ENCODE peak calls at places on chromosomes 13 and 19, in seven cellular contexts. One of them, this sample, is unnamed.

GRCh38 chr13:29137995-29138394 is 317.9 kb downstream of the MTUS2 start:
- DNase-seq in H1: no peak
- DNase-seq in K562: no peak
- DNase-seq in GM12878: no peak
- DNase-seq in HCT116: no peak
- DNase-seq in HEK293T: no peak
- DNase-seq in WTC11: no peak
- DNase-seq in this sample: no peak

GRCh38 chr13:50512602-50513527 is 330.6 kb downstream of the DLEU7 start:
- DNase-seq in WTC11: no peak
- DNase-seq in H1: no peak
- DNase-seq in HCT116: no peak
- DNase-seq in GM12878: no peak
- DNase-seq in HEK293T: peak
- DNase-seq in K562: no peak
- DNase-seq in this sample: peak

GRCh38 chr19:18388328-18389094 is 2.6 kb downstream of the GDF15 start:
- DNase-seq in HCT116: no peak
- DNase-seq in WTC11: peak
- DNase-seq in H1: peak
- DNase-seq in HEK293T: peak
- DNase-seq in GM12878: peak
- DNase-seq in K562: peak
- DNase-seq in this sample: peak

GRCh38 chr19:19420570-19421301 is 15.3 kb downstream of the GATAD2A start:
- DNase-seq in HCT116: no peak
- DNase-seq in H1: no peak
- DNase-seq in WTC11: no peak
- DNase-seq in K562: no peak
- DNase-seq in GM12878: peak
- DNase-seq in HEK293T: no peak
- DNase-seq in this sample: no peak

GRCh38 chr19:32404939-32405430 is 585 bp upstream of the DPY19L3 start:
- DNase-seq in K562: no peak
- DNase-seq in H1: peak
- DNase-seq in HEK293T: peak
- DNase-seq in GM12878: no peak
- DNase-seq in WTC11: peak
- DNase-seq in HCT116: no peak
- DNase-seq in this sample: peak

GRCh38 chr19:35587326-35587725 is 1.4 kb downstream of the PMIS2 start:
- DNase-seq in WTC11: no peak
- DNase-seq in H1: no peak
- DNase-seq in HCT116: no peak
- DNase-seq in K562: no peak
- DNase-seq in GM12878: no peak
- DNase-seq in HEK293T: peak
- DNase-seq in this sample: no peak

GRCh38 chr13:26813626-26814348 is 53.2 kb upstream of the GPR12 start:
- DNase-seq in K562: no peak
- DNase-seq in H1: no peak
- DNase-seq in HCT116: no peak
- DNase-seq in HEK293T: no peak
- DNase-seq in WTC11: no peak
- DNase-seq in GM12878: no peak
- DNase-seq in this sample: no peak

GRCh38 chr13:43303040-43303729 is 279.8 kb downstream of the DNAJC15 start:
- DNase-seq in GM12878: no peak
- DNase-seq in HEK293T: peak
- DNase-seq in K562: no peak
- DNase-seq in HCT116: no peak
- DNase-seq in WTC11: peak
- DNase-seq in H1: peak
- DNase-seq in this sample: peak

GRCh38 chr19:58218899-58219298 is 9.8 kb upstream of the ZNF544 start:
- DNase-seq in GM12878: no peak
- DNase-seq in HEK293T: no peak
- DNase-seq in H1: peak
- DNase-seq in HCT116: peak
- DNase-seq in K562: no peak
- DNase-seq in WTC11: peak
- DNase-seq in this sample: peak

GRCh38 chr19:16587031-16588023 is 15.1 kb upstream of the SLC35E1 start:
- DNase-seq in H1: no peak
- DNase-seq in GM12878: peak
- DNase-seq in HCT116: no peak
- DNase-seq in K562: no peak
- DNase-seq in WTC11: no peak
- DNase-seq in HEK293T: no peak
- DNase-seq in this sample: no peak

GRCh38 chr19:16586477-16586871 is 14.3 kb upstream of the SLC35E1 start:
- DNase-seq in HEK293T: no peak
- DNase-seq in K562: no peak
- DNase-seq in WTC11: no peak
- DNase-seq in HCT116: no peak
- DNase-seq in GM12878: no peak
- DNase-seq in H1: no peak
- DNase-seq in this sample: no peak

GRCh38 chr19:16585808-16586476 is 13.7 kb upstream of the SLC35E1 start:
- DNase-seq in GM12878: peak
- DNase-seq in K562: no peak
- DNase-seq in HEK293T: no peak
- DNase-seq in WTC11: no peak
- DNase-seq in HCT116: no peak
- DNase-seq in H1: no peak
- DNase-seq in this sample: no peak

GRCh38 chr19:16582486-16583261 is 10.5 kb upstream of the SLC35E1 start:
- DNase-seq in HEK293T: no peak
- DNase-seq in H1: no peak
- DNase-seq in HCT116: no peak
- DNase-seq in WTC11: no peak
- DNase-seq in GM12878: no peak
- DNase-seq in K562: no peak
- DNase-seq in this sample: no peak

DNA sequence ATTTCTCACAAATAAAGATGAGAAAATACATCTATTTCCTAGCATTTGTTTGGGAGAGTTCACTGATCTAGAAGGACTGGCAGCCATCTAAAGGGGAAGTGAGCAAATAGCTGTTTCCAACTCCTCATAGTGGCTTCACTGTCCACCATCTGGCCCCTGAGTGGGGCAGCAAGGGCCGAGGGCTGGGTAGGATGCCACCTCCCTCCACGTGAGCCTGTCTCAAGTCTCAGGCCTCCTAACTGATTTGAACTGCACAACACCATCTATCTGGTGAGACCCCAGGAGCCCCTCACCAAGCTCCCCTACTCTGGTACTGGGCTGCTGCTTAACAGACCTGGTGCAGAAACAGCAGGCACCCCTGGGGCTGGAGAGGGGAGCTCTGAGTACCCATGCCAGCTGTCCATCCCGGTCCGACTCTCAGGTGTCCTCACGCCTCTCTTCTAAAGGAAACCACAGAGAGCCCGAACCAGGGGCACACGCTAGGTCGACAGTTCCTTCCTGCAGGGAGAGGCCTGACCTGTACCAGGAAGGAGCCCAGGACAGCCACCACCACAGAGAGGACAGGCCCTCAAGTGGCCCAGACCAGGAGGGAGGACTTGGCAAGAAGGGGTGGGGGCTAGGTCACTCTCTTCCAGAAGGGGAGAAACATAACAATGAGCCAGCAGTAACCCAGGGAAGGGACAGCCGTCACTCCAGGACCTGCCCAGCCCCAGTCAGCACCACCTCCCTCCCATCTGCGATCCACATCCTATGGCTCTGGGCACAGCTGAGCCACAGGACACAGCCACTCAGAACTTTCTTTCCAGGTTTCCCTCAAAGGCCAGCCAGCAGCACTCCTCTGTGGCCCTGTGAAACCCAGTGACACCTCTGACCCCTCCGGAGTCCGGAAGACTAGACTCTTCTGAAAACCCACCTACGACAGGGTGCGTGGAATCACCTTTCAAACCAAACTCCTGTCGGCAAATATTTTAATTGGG is 12.9 kb upstream of the SLC35E1 start:
- DNase-seq in K562: no peak
- DNase-seq in GM12878: no peak
- DNase-seq in HCT116: no peak
- DNase-seq in WTC11: no peak
- DNase-seq in HEK293T: no peak
- DNase-seq in H1: no peak
- DNase-seq in this sample: no peak
- TF ChIP-seq SP1 in K562: no peak
- TF ChIP-seq SP1 in GM12878: no peak
- TF ChIP-seq SP1 in HCT116: no peak
- TF ChIP-seq SP1 in WTC11: no peak
- TF ChIP-seq SP1 in HEK293T: no peak
- TF ChIP-seq SP1 in H1: no peak
- TF ChIP-seq SP1 in this sample: no peak

DNA sequence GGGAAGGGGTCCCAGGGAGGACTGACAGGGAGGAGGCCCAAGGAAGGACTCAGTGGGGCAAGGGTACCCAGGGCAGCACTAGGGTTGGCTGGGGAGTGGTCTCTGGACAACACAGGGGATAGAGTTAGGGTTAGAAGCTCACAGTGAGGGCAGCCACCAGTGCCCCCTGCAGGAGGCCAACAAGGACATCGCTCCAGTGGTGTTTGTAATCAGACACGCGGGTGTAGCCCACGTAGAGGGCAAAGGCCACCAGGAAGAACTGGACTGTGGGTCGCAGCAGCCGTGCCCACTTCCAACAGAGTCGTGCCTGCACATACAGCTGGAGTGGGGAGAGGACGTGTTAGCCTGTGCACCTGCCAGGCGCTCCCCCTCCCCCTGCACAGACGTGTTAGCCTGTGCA is 9.2 kb downstream of the PLPP2 start:
- DNase-seq in HEK293T: peak
- DNase-seq in WTC11: no peak
- DNase-seq in GM12878: no peak
- DNase-seq in HCT116: no peak
- DNase-seq in H1: peak
- DNase-seq in K562: peak
- DNase-seq in this sample: no peak
- TF ChIP-seq SP1 in HEK293T: no peak
- TF ChIP-seq SP1 in WTC11: no peak
- TF ChIP-seq SP1 in GM12878: no peak
- TF ChIP-seq SP1 in HCT116: no peak
- TF ChIP-seq SP1 in H1: no peak
- TF ChIP-seq SP1 in K562: no peak
- TF ChIP-seq SP1 in this sample: no peak

GRCh38 chr19:13100871-13101589 is 1.6 kb downstream of the LYL1 start:
- DNase-seq in H1: no peak
- DNase-seq in K562: peak
- DNase-seq in HEK293T: no peak
- DNase-seq in WTC11: peak
- DNase-seq in GM12878: no peak
- DNase-seq in HCT116: no peak
- DNase-seq in this sample: no peak

GRCh38 chr19:13097331-13098258 is 5.1 kb downstream of the LYL1 start:
- DNase-seq in HEK293T: no peak
- DNase-seq in GM12878: no peak
- DNase-seq in H1: peak
- DNase-seq in WTC11: no peak
- DNase-seq in K562: peak
- DNase-seq in HCT116: no peak
- DNase-seq in this sample: no peak

GRCh38 chr19:13098291-13099072 is 4.2 kb downstream of the LYL1 start:
- DNase-seq in HEK293T: no peak
- DNase-seq in WTC11: no peak
- DNase-seq in H1: peak
- DNase-seq in K562: no peak
- DNase-seq in GM12878: no peak
- DNase-seq in HCT116: no peak
- DNase-seq in this sample: no peak

GRCh38 chr19:13100031-13100588 is 2.5 kb downstream of the LYL1 start:
- DNase-seq in K562: no peak
- DNase-seq in WTC11: no peak
- DNase-seq in HEK293T: no peak
- DNase-seq in HCT116: no peak
- DNase-seq in H1: no peak
- DNase-seq in GM12878: peak
- DNase-seq in this sample: no peak

DNA sequence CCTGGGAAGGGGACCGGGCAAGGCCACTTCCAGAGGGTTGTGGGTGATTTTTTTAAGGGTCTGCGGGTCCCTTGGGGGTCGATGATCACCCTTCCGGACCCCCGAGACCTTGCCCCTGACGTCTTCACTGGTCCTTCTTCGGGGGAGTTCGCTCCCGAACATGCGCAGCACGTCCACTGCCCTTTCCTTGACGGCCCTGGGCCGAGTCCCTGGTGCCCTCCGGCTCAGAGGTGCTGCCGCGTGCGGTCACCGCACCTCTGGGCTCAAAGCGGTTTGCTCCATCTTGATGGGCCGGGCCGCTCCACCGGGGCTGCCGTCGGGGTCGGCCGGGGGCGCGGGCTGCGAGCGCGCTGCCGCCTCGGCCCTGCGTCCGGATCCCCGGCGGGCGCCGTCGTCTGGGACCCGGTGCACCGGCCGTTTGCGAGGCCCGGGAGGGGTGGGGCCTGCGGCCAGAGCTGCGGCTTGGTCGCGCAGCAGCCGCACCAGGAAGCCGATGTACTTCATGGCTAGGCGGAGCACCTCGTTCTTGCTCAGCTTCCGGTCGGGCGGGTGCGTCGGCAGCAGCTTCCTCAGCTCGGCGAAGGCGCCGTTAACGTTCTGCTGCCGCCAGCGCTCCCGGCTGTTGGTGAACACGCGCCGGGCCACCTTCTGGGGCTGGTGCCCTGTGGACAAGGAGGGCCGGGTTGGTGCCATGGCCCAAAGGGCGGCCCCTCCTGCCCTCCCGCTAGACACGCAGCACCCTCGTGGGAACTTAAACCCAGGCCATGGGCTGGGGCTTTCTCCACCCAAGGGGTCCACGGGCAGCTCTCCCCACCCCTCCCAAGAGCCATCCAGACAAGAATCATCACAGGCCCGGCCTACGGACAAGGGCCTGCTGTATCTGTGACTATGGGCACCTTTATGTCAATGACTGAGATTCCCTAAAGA is 3.3 kb downstream of the LYL1 start:
- DNase-seq in H1: peak
- DNase-seq in HCT116: no peak
- DNase-seq in K562: peak
- DNase-seq in HEK293T: no peak
- DNase-seq in GM12878: no peak
- DNase-seq in WTC11: peak
- DNase-seq in this sample: no peak
- TF ChIP-seq SP1 in H1: no peak
- TF ChIP-seq SP1 in HCT116: no peak
- TF ChIP-seq SP1 in K562: no peak
- TF ChIP-seq SP1 in HEK293T: no peak
- TF ChIP-seq SP1 in GM12878: no peak
- TF ChIP-seq SP1 in WTC11: no peak
- TF ChIP-seq SP1 in this sample: no peak

DNA sequence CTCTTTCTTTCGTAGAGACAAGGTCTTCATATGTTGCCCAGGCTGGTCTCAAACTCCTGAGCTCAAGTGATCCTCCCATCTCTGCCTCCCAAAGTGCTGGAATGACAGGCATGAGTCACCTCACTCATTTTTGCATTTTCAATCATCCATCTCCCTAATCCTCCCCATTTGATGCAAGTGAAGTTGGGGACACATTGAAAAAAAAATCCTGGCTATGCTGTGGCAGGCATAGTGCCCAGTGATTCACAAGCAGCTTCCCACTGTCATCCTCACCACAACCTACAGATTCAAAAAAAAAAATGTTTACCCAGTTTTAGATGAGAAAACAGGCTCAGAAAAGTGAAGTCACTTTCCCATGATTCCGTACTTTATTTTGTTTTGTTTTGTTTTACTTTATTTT is 44.7 kb upstream of the USP29 start:
- DNase-seq in H1: no peak
- DNase-seq in WTC11: no peak
- DNase-seq in K562: no peak
- DNase-seq in GM12878: no peak
- DNase-seq in HCT116: no peak
- DNase-seq in HEK293T: no peak
- DNase-seq in this sample: no peak
- TF ChIP-seq SP1 in H1: no peak
- TF ChIP-seq SP1 in WTC11: no peak
- TF ChIP-seq SP1 in K562: no peak
- TF ChIP-seq SP1 in GM12878: no peak
- TF ChIP-seq SP1 in HCT116: no peak
- TF ChIP-seq SP1 in HEK293T: no peak
- TF ChIP-seq SP1 in this sample: no peak

This sample was measured in HepG2.